ENCODE peak calls at places on chromosomes 16 and 17, in six cellular contexts. K is HFF-Myc; H is AG10803; E is stimulated activated CD4-positive, alpha-beta T cell treated with anti-CD3 and anti-CD28 coated beads, Interleukin-4, amount 100 ng/mL, for 1 hour; V is trophoblast cell; Z is NCI-H524. J is an unnamed sample.

GRCh38 chr17:57666198-57666870 is 78.8 kb downstream of the CCDC182 start:
- DNase-seq in K (no peak), H (no peak), E (no peak), V (no peak), Z (no peak), J (no peak)

GRCh38 chr16:48054881-48055601 is 100.8 kb downstream of the ABCC12 start:
- DNase-seq in K (peak), H (peak), E (peak), V (peak), Z (peak), J (peak)

GRCh38 chr17:50443492-50444051 is 17.6 kb downstream of the ACSF2 start:
- DNase-seq in K (no peak), H (peak), E (no peak), V (no peak), Z (no peak), J (no peak)

GRCh38 chr16:89096768-89097527 is 3.3 kb downstream of the ACSF3 start:
- DNase-seq in K (no peak), H (no peak), E (peak), V (no peak), Z (no peak), J (no peak)

GRCh38 chr17:50681260-50682200 is 26.2 kb downstream of the ANKRD40 start:
- DNase-seq in K (peak), H (peak), E (no peak), V (peak), Z (peak), J (peak)

GRCh38 chr16:79628501-79628975 is 28.0 kb upstream of the MAF start:
- DNase-seq in K (no peak), H (no peak), E (peak), V (peak), Z (no peak), J (no peak)

GRCh38 chr16:74309789-74310781 is 13.5 kb downstream of the PSMD7 start:
- DNase-seq in K (peak), H (peak), E (no peak), V (peak), Z (no peak), J (peak)

GRCh38 chr17:63699638-63700527 is at the start of gene LIMD2:
- DNase-seq in K (no peak), H (peak), E (peak), V (peak), Z (no peak), J (peak)

GRCh38 chr16:65375651-65376050 is 253.8 kb upstream of the CDH11 start:
- DNase-seq in K (no peak), H (no peak), E (no peak), V (no peak), Z (no peak), J (no peak)

GRCh38 chr16:578870-579405 is 9.2 kb downstream of the PIGQ start:
- DNase-seq in K (no peak), H (peak), E (peak), V (peak), Z (peak), J (peak)

GRCh38 chr16:75965504-75966374 is 239.4 kb upstream of the CPHXL start:
- DNase-seq in K (no peak), H (no peak), E (no peak), V (peak), Z (no peak), J (no peak)

GRCh38 chr17:142876-143784 is 5.8 kb downstream of the SCGB1C2 start:
- DNase-seq in K (no peak), H (no peak), E (no peak), V (no peak), Z (no peak), J (peak)

GRCh38 chr17:11935734-11936406 is 61.4 kb downstream of the ZNF18 start:
- DNase-seq in K (no peak), H (peak), E (no peak), V (peak), Z (peak), J (peak)

GRCh38 chr16:8855051-8855786 is 13.6 kb downstream of the CARHSP1 start:
- DNase-seq in K (no peak), H (no peak), E (no peak), V (no peak), Z (no peak), J (no peak)

GRCh38 chr17:42323268-42323773 is 35.0 kb downstream of the STAT5A start:
- DNase-seq in K (no peak), H (no peak), E (no peak), V (no peak), Z (no peak), J (no peak)

GRCh38 chr16:89404561-89404960 is 85.8 kb downstream of the ANKRD11 start:
- DNase-seq in K (no peak), H (no peak), E (no peak), V (no peak), Z (no peak), J (no peak)

GRCh38 chr17:19724501-19725420 is 8.4 kb upstream of the SLC47A2 start:
- DNase-seq in K (no peak), H (peak), E (peak), V (peak), Z (no peak), J (no peak)

J was measured in NCI-H82.